ENCODE peak calls at places on chromosomes 11 and 22, in four cellular contexts. Y, Z, S and C are unnamed samples.

GRCh38 chr22:48754611-48755331 is 1072.9 kb downstream of the BRD1 start:
- DNase-seq in S (no peak), Z (peak; percentile 2), Y (no peak), C (peak; percentile 6)

GRCh38 chr11:11538277-11538960 is 83.4 kb downstream of the GALNT18 start:
- DNase-seq in S (no peak), Y (peak; percentile 79), Z (peak; percentile 30), C (no peak)

GRCh38 chr11:94144664-94145063 is 16.0 kb downstream of the PANX1 start:
- DNase-seq in Y (no peak), Z (no peak), S (no peak), C (no peak)

GRCh38 chr11:95904009-95904650 is 19.8 kb downstream of the MTMR2 start:
- DNase-seq in Z (no peak), Y (no peak), S (no peak), C (no peak)

GRCh38 chr11:2928605-2929510 is at the start of gene PHLDA2:
- DNase-seq in S (peak; percentile 62), Z (peak; percentile 77), Y (peak; percentile 39), C (peak; percentile 73)

GRCh38 chr11:130762342-130763037 is 153.8 kb downstream of the SNX19 start:
- DNase-seq in Z (no peak), Y (no peak), S (no peak), C (no peak)

GRCh38 chr22:18067121-18067520 is 10.7 kb upstream of the PEX26 start:
- DNase-seq in S (no peak), Y (no peak), Z (no peak), C (no peak)

GRCh38 chr11:79087238-79087956 is 353.4 kb downstream of the TENM4 start:
- DNase-seq in Z (peak; percentile 30), S (no peak), Y (no peak), C (no peak)

GRCh38 chr22:46143491-46144147 is 6.7 kb upstream of the PPARA start:
- DNase-seq in S (no peak), Y (no peak), Z (no peak), C (no peak)

GRCh38 chr11:112260490-112260889 is at the start of gene PLET1:
- DNase-seq in S (no peak), Z (no peak), Y (no peak), C (no peak)

GRCh38 chr11:96008161-96008560 is 84.3 kb upstream of the MTMR2 start:
- DNase-seq in S (no peak), Z (no peak), Y (no peak), C (no peak)

GRCh38 chr11:72700026-72700610 is 25.9 kb upstream of the PDE2A start:
- DNase-seq in Y (no peak), S (no peak), Z (no peak), C (no peak)

GRCh38 chr11:126591966-126592489 is 236.5 kb downstream of the ST3GAL4 start:
- DNase-seq in S (no peak), Y (no peak), Z (no peak), C (no peak)

GRCh38 chr11:120579601-120580000 is 68.1 kb downstream of the GRIK4 start:
- DNase-seq in Y (no peak), S (no peak), Z (no peak), C (no peak)

GRCh38 chr22:49372111-49372529 is 455.6 kb downstream of the BRD1 start:
- DNase-seq in S (no peak), Y (no peak), Z (no peak), C (peak; percentile 10)

GRCh38 chr11:45180158-45180887 is 33.9 kb downstream of the PRDM11 start:
- DNase-seq in Y (no peak), Z (peak; percentile 93), S (no peak), C (peak; percentile 70)

GRCh38 chr11:134150195-134150903 is 73.4 kb downstream of the NCAPD3 start:
- DNase-seq in Z (no peak), Y (no peak), S (no peak), C (no peak)

GRCh38 chr11:86068138-86068861 is 584 bp downstream of the PICALM start:
- DNase-seq in Y (peak; percentile 39), S (peak; percentile 34), Z (peak; percentile 40), C (peak; percentile 62)

GRCh38 chr22:39661842-39662676 is 91.5 kb downstream of the CACNA1I start:
- DNase-seq in Z (peak; percentile 69), S (peak; percentile 89), Y (no peak), C (peak; percentile 80)

GRCh38 chr11:11978792-11979486 is 29.5 kb downstream of the DKK3 start:
- DNase-seq in Y (peak; percentile 90), Z (no peak), S (no peak), C (peak; percentile 36)

GRCh38 chr11:110711776-110712642 is at the start of gene ARHGAP20:
- DNase-seq in S (no peak), Y (peak; percentile 53), Z (peak; percentile 87), C (peak; percentile 69)

GRCh38 chr11:132472411-132473205 is 1059.7 kb downstream of the OPCML start:
- DNase-seq in S (no peak), Z (no peak), Y (peak; percentile 19), C (no peak)

GRCh38 chr11:128939591-128939990 is 3.1 kb downstream of the TP53AIP1 start:
- DNase-seq in Y (no peak), Z (no peak), S (no peak), C (no peak)

GRCh38 chr11:13043912-13044628 is 35.0 kb downstream of the RASSF10 start:
- DNase-seq in Z (no peak), Y (no peak), S (no peak), C (peak; percentile 54)

GRCh38 chr11:68947151-68947550 is 33.6 kb downstream of the MRGPRD start:
- DNase-seq in S (no peak), Y (no peak), Z (no peak), C (no peak)

GRCh38 chr11:68457214-68457897 is 3.2 kb upstream of the PPP6R3 start:
- DNase-seq in Y (no peak), S (no peak), Z (no peak), C (no peak)

GRCh38 chr22:36239401-36240171 is at the start of gene APOL2:
- DNase-seq in Z (peak; percentile 96), S (peak; percentile 88), Y (peak; percentile 93), C (peak; percentile 93)
- H3K4me3 ChIP-seq in Z (peak within 1 kb of the TSS; percentile 23), S (peak within 1 kb of the TSS; percentile 94), Y (peak within 1 kb of the TSS; percentile 59), C (peak within 1 kb of the TSS; percentile 61)

GRCh38 chr11:58574851-58575250 is 805 bp downstream of the LPXN start:
- DNase-seq in Z (no peak), S (no peak), Y (no peak), C (no peak)

GRCh38 chr11:58576792-58577440 is 1.3 kb upstream of the LPXN start:
- DNase-seq in S (no peak), Y (no peak), Z (peak; percentile 36), C (no peak)

GRCh38 chr11:58577441-58578135 is 1.3 kb upstream of the ZFP91 start:
- DNase-seq in S (peak; percentile 85), Z (peak; percentile 69), Y (peak; percentile 42), C (peak; percentile 68)

GRCh38 chr11:58575377-58576020 is at the start of gene LPXN:
- DNase-seq in S (peak; percentile 67), Z (no peak), Y (no peak), C (no peak)

DNA sequence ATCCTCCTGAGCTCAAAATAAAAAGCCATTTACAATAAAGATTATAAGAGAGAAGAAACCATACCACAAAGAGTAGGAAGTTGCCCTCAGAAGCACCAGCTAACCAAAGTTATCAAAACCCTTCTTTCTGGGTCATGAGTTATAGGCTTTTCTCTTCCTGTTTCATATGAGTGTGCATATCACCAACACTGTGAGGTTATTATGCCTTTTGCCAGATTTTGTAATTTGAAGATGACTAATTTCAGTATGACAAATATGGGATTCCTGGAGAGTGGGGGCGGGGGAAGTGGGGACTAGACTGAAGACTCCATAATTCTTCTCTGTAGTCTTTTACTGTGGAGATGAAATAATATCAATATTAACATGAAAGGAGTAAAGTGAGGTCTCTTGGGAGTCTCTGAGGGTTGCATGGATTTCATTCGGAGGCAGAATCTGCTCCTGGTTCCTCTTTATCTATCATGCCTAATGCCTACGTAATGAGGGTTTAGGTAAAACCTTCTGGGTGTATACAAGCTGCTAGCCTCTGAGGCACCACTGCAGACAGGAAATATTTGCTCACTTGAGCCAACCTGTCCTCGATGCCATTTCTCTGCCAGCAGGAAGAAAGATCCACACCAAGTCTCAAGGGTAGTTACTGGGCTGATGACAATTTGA is 2.1 kb downstream of the LPXN start:
- DNase-seq in S (peak; percentile 54), Z (peak; percentile 43), Y (peak; percentile 12), C (peak; percentile 53)
- H3K4me3 ChIP-seq in S (peak overlapping the region; percentile 99), Z (no peak overlapping the region), Y (no peak overlapping the region), C (peak overlapping the region; percentile 3)

GRCh38 chr11:63767415-63768231 is 952 bp downstream of the ZFTA start:
- DNase-seq in S (peak; percentile 42), Y (peak; percentile 81), Z (peak; percentile 78), C (peak; percentile 73)

GRCh38 chr11:63765688-63766241 is 2.8 kb downstream of the ZFTA start:
- DNase-seq in S (no peak), Z (peak; percentile 27), Y (peak; percentile 6), C (peak; percentile 36)

GRCh38 chr11:63768232-63769043 is at the start of gene ZFTA:
- DNase-seq in Z (peak; percentile 88), Y (peak; percentile 74), S (peak; percentile 38), C (peak; percentile 71)

GRCh38 chr11:63764712-63765631 is 3.6 kb downstream of the ZFTA start:
- DNase-seq in S (no peak), Z (peak; percentile 67), Y (peak; percentile 6), C (peak; percentile 81)

GRCh38 chr11:63766501-63767270 is 1.9 kb downstream of the ZFTA start:
- DNase-seq in Z (peak; percentile 65), S (no peak), Y (no peak), C (peak; percentile 47)
- H3K4me3 ChIP-seq in Z (peak overlapping the region; percentile 99), S (no peak overlapping the region), Y (peak overlapping the region; percentile 83), C (peak overlapping the region; percentile 79)

DNA sequence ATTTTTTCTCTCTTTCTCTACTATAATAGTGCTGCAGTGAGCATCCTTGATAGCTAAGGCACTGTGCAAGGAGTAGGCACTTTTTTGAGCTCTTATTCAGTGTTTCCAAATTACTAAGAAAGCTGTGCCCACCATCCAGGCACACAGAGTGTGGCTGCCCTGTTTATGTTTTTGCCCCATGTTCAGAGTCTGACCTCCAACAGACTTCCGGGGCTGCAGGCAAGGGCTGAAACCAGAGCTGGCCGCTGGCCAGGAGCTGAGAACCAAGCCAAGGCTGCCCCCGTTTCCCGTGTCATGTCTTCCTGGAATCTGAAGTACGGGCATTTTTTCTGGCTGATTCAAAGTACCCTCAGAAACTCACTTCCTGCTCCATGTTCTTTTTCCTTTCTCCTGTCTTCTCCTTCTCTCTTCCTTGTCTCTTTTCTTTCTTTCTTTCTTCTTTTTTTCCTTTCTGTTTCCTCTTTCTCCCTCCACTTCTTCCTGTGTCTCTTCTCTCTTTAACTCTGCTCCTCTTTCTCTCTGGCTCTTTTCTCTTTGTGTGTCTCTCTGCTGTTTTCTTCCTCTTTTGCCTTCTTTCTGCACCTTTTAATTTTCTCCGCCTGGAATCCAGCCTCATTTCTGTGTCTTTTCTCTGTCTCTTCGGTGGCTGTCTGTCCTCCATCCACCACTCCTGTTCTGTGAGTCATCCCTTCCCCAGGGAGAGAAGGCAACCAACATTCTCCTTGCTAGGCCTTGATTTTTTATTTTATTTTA is 17.0 kb upstream of the KCTD14 start:
- DNase-seq in Y (peak; percentile 59), Z (peak; percentile 73), S (no peak), C (peak; percentile 83)
- H3K4me3 ChIP-seq in Y (peak overlapping the region; percentile 14), Z (no peak overlapping the region), S (no peak overlapping the region), C (no peak overlapping the region)

DNA sequence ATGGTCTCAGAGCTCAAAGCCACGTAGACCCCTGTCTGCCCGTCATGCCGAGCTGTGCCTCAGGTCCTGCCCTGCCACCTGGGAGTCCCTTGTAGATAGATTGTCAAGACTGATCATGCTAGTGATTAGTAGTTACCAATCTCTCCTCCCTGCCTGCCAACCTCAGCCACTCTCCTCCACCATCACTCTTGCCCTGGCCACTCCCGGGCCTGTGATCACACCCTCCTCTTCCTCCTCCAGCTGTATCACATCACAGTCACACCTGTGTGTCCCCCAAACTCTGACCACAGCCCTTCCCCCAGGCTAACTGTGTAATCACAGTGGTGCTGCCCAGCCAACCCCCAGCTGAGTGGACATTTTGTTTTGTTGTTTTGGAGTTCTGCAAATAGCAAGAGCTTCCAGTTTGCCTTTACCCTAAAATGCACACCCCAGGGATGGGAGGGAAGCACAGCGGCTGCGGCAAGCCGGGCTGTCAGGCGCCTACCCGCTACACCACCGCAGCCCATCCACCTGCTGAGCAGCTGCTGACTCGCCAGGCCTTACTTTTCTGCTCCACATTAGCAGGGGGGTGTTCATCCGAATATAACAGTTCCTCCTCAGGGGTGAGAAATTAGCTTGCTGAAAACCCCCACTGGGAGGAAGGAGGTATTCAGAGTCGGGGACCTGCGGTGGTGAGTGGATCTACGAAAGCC is 45.8 kb downstream of the LRFN4 start:
- DNase-seq in Y (no peak), S (no peak), Z (no peak), C (no peak)
- H3K4me3 ChIP-seq in Y (no peak overlapping the region), S (no peak overlapping the region), Z (no peak overlapping the region), C (no peak overlapping the region)